ENCODE peak calls at places on chromosomes 13 and 19, in four cellular contexts. P, J, N and Y are unnamed samples.

GRCh38 chr13:21538753-21539152 is 65.2 kb downstream of the MICU2 start:
- DNase-seq in P (no peak), J (no peak), N (no peak), Y (no peak)

GRCh38 chr19:37127999-37128820 is 44.3 kb downstream of the ZNF585A start:
- DNase-seq in P (no peak), J (no peak), N (no peak), Y (no peak)

GRCh38 chr13:91184244-91184926 is 163.1 kb upstream of the MIR17HG start:
- DNase-seq in P (no peak), J (no peak), N (no peak), Y (no peak)

GRCh38 chr13:29428310-29428991 is 167.0 kb downstream of the SLC7A1 start:
- DNase-seq in P (peak), J (no peak), N (no peak), Y (no peak)

GRCh38 chr13:27425151-27425917 is 915 bp downstream of the GTF3A start:
- DNase-seq in P (no peak), J (no peak), N (no peak), Y (no peak)

GRCh38 chr19:35755550-35756371 is 1.1 kb downstream of the HSPB6 start:
- DNase-seq in P (peak), J (peak), N (no peak), Y (no peak)

GRCh38 chr13:106182404-106182803 is 353.1 kb downstream of the EFNB2 start:
- DNase-seq in P (no peak), J (peak), N (peak), Y (no peak)

GRCh38 chr13:28542804-28543203 is 47.9 kb upstream of the FLT1 start:
- DNase-seq in P (no peak), J (no peak), N (no peak), Y (no peak)

GRCh38 chr19:57802269-57802668 is 12.4 kb downstream of the ZNF552 start:
- DNase-seq in P (no peak), J (no peak), N (no peak), Y (no peak)

GRCh38 chr13:38264363-38265134 is 85.1 kb upstream of the UFM1 start:
- DNase-seq in P (no peak), J (no peak), N (no peak), Y (no peak)

GRCh38 chr19:33569822-33570221 is 48.2 kb upstream of the PEPD start:
- DNase-seq in P (no peak), J (no peak), N (no peak), Y (no peak)

GRCh38 chr13:40231311-40231710 is 435.1 kb downstream of the FOXO1 start:
- DNase-seq in P (no peak), J (no peak), N (no peak), Y (no peak)

GRCh38 chr13:72565893-72566292 is 161.5 kb downstream of the MZT1 start:
- DNase-seq in P (no peak), J (peak), N (no peak), Y (no peak)
- TF ChIP-seq CTCF in P (peak), J (peak), N (peak), Y (peak)

DNA sequence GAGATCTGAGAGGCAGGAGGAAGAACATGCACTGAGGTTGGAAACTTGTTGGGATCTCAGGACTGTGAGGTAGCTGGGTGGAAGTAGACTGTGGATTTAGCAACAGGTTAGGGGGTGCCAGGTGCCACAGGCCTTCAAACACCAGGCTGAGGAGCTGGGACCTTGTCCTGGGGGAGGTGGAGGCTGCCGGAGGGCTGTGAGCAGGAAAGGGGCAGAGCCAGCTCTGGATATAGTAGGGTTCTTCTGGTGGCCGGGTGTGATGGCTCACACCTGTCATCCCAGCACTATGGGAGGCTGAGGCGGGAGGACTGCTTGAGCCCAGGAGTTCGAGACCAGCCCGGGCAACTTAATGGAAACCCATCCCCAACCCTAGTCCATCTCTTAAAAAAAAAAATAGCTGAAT is 3.1 kb downstream of the FUZ start:
- DNase-seq in P (no peak), J (no peak), N (no peak), Y (no peak)
- H3K4me3 ChIP-seq in P (peak), J (no peak), N (no peak), Y (peak)

DNA sequence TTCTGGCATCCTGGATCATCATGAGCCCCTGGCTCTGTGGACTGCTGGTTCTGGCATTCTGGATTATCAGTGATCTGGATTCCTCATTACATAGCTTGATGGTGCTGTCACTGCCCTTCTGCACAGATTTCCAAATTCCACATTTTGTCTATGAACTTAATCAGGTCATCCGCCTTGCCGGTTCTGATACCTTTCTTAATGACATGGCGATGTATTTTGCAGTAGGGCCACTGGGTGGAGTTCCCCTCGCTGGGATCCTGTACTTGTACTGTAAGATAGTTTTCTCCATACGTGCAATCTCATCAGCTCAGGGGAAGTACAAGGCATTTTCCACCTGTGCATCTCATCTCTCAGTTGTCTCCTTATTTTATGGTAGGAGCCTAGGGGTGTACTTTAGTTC is 24.4 kb upstream of the OR7C2 start:
- DNase-seq in P (no peak), J (no peak), N (no peak), Y (no peak)
- TF ChIP-seq CTCF in P (no peak), J (no peak), N (no peak), Y (no peak)

GRCh38 chr19:13012690-13013608 is 17.7 kb downstream of the NFIX start:
- DNase-seq in P (no peak), J (peak), N (no peak), Y (no peak)

GRCh38 chr19:13014101-13014920 is 19.0 kb downstream of the NFIX start:
- DNase-seq in P (no peak), J (no peak), N (no peak), Y (no peak)

GRCh38 chr19:13012390-13012689 is 17.1 kb downstream of the NFIX start:
- DNase-seq in P (no peak), J (no peak), N (no peak), Y (no peak)

GRCh38 chr19:13014921-13015280 is 19.6 kb downstream of the NFIX start:
- DNase-seq in P (no peak), J (no peak), N (no peak), Y (no peak)

DNA sequence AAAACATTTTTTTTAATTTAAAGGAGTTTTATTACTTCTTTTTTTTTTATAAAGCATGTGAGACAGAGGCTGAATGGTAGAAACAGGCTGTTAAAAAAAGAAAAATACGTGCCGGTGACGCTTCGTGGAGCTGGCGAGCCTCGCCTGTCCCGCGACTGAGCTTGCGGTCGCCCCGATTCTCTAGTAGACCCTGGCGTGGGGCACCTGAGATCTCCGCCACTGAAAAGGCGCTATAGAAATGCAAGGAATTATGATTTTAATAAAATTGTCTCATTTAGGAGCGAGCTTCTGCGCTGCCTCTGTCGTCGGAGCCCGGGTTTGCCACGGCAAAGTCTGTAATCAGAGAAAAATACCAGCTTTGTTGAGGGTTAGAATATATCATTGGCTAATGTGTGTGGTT is 18.4 kb downstream of the NFIX start:
- DNase-seq in P (no peak), J (no peak), N (no peak), Y (no peak)
- H3K4me3 ChIP-seq in P (peak), J (no peak), N (no peak), Y (peak)

GRCh38 chr19:54415208-54415900 is at the start of gene TTYH1:
- DNase-seq in P (no peak), J (no peak), N (no peak), Y (no peak)
- TF ChIP-seq CTCF in P (peak), J (no peak), N (no peak), Y (peak)

DNA sequence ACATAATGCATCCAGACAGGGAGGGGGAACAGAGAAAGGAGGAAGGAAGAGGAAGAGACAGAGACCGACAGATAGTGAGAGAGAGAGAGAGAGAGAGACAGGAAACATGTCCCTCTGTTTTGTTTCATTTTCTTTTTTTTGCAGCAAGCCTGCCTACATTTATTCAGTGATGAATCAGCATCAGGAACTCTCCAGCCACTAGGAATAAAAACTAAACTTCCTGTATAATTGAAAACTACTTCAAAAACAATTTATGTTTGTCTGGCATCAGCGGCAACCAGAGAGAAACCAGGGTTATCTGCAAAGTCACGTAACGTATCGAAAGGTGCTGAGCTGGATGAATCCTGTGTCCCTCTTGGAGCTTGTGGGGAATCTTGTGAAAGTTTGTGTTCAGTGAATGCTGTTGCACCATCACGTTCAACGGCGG is 148.6 kb upstream of the SOX21 start:
- DNase-seq in P (no peak), J (peak), N (no peak), Y (no peak)
- H3K4me3 ChIP-seq in P (peak), J (peak), N (peak), Y (no peak)

DNA sequence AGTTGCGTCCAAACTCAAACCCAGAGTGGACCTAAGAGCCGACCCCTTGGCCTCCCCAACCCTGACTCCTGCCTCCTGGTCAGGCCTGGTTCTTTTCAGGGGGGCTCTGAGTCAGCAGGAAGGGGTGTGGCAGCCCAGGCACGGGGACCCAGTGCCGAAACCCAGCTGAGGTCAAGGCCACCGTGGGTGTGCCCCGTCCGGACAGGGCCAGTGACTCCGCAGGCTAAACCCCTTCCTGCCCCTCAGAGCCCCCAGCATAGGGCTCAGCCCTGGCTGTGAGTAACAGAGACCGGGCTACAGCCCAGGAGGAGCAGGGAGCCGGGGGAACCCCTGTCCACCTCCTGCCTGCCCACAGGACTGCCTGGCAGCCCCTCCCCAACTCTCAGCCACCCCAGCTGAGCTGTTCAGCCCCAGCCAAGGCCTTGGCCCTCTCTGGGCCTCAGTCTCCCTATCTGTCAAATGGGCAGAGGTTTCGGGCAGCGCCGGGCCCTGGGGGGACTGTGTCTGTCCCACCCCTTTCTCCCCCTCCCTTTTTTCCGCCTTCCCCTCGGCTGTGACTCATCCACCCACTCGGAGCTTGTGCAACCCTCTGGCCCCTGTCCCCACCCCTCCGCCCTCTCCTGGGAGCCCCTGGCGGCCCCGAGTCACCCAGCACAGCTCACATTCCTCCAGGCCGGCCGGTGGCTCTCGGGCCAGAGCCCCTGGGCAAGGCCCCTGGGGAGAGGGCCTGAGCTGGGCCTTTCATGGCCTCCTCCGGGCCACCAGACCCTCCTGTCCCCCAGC is 8.6 kb downstream of the ZBTB7A start:
- DNase-seq in P (peak), J (peak), N (peak), Y (peak)
- TF ChIP-seq CTCF in P (no peak), J (peak), N (peak), Y (peak)

GRCh38 chr19:14561832-14562351 is 10.0 kb downstream of the NDUFB7 start:
- DNase-seq in P (peak), J (peak), N (no peak), Y (no peak)
- H3K4me3 ChIP-seq in P (no peak), J (no peak), N (no peak), Y (no peak)